ENCODE peak calls at places on chromosomes 16 and 17, in five cellular contexts. I, W, S, A and D are unnamed samples.

GRCh38 chr17:47931848-47932247 is 9.5 kb upstream of the PNPO start:
- DNase-seq in I (no peak), A (no peak), S (no peak), W (no peak), D (no peak)

GRCh38 chr16:68113059-68113757 is 28.0 kb downstream of the NFATC3 start:
- DNase-seq in S (no peak), W (no peak), A (no peak), I (no peak), D (no peak)

GRCh38 chr17:49896860-49897259 is 49.0 kb upstream of the TAC4 start:
- DNase-seq in I (no peak), S (no peak), W (no peak), A (no peak), D (no peak)

GRCh38 chr17:41486809-41487530 is 2.7 kb downstream of the KRT36 start:
- DNase-seq in S (no peak), W (no peak), I (no peak), A (no peak), D (peak; percentile 51)

GRCh38 chr16:49695782-49696413 is 160.0 kb downstream of the ZNF423 start:
- DNase-seq in A (no peak), W (no peak), I (no peak), S (no peak), D (no peak)

GRCh38 chr17:83187782-83188311 is 108.4 kb downstream of the METRNL start:
- DNase-seq in A (no peak), S (no peak), I (no peak), W (no peak), D (no peak)

GRCh38 chr17:43812396-43813265 is 20.3 kb downstream of the MPP3 start:
- DNase-seq in I (no peak), S (no peak), W (no peak), A (no peak), D (no peak)

GRCh38 chr16:85448557-85449194 is 164.4 kb upstream of the GSE1 start:
- DNase-seq in S (no peak), W (no peak), A (peak; percentile 52), I (peak; percentile 97), D (no peak)

GRCh38 chr16:54283735-54284318 is 2.8 kb downstream of the IRX3 start:
- DNase-seq in S (no peak), I (no peak), A (no peak), W (peak; percentile 31), D (peak; percentile 38)

GRCh38 chr16:424033-424622 is 1.3 kb upstream of the RAB11FIP3 start:
- DNase-seq in I (no peak), A (no peak), S (peak; percentile 87), W (peak; percentile 99), D (no peak)

GRCh38 chr16:81861915-81862314 is 82.8 kb downstream of the PLCG2 start:
- DNase-seq in W (no peak), S (peak; percentile 26), I (no peak), A (no peak), D (no peak)

GRCh38 chr17:55296699-55297098 is 31.9 kb downstream of the HLF start:
- DNase-seq in I (no peak), W (no peak), A (no peak), S (no peak), D (no peak)

GRCh38 chr16:85615014-85615851 is 2.1 kb downstream of the GSE1 start:
- DNase-seq in S (no peak), W (no peak), A (peak; percentile 27), I (peak; percentile 73), D (no peak)

GRCh38 chr16:67431077-67431804 is at the start of gene HSD11B2:
- DNase-seq in A (peak; percentile 23), I (peak; percentile 86), W (peak; percentile 52), S (no peak), D (peak; percentile 75)

GRCh38 chr17:58786586-58787295 is 31.1 kb downstream of the PPM1E start:
- DNase-seq in W (peak; percentile 92), A (no peak), S (peak; percentile 43), I (peak; percentile 16), D (no peak)

GRCh38 chr17:66494023-66494803 is 191.8 kb downstream of the PRKCA start:
- DNase-seq in I (no peak), A (no peak), S (peak; percentile 35), W (peak; percentile 85), D (no peak)

GRCh38 chr16:83420206-83420760 is 387.5 kb upstream of the HSBP1 start:
- DNase-seq in S (no peak), I (no peak), W (peak; percentile 69), A (no peak), D (no peak)

GRCh38 chr16:72858611-72859493 is 189.1 kb downstream of the ZFHX3 start:
- DNase-seq in A (no peak), I (no peak), W (peak; percentile 74), S (no peak), D (no peak)

GRCh38 chr16:53882310-53882709 is 178.4 kb downstream of the FTO start:
- DNase-seq in I (no peak), S (no peak), W (no peak), A (no peak), D (no peak)

GRCh38 chr17:29659155-29659554 is 36.4 kb upstream of the CORO6 start:
- DNase-seq in S (no peak), W (no peak), A (no peak), I (no peak), D (no peak)

GRCh38 chr16:4746991-4747574 is 12.7 kb downstream of the DNAAF8 start:
- DNase-seq in I (no peak), S (no peak), W (peak; percentile 58), A (no peak), D (no peak)

GRCh38 chr17:11515901-11516300 is 82.4 kb upstream of the DNAH9 start:
- DNase-seq in A (no peak), W (no peak), S (no peak), I (no peak), D (no peak)

GRCh38 chr16:49608095-49608494 is 234.5 kb downstream of the C16orf78 start:
- DNase-seq in I (no peak), A (no peak), W (peak; percentile 8), S (no peak), D (no peak)

GRCh38 chr16:56351481-56351880 is 73.9 kb downstream of the AMFR start:
- DNase-seq in I (no peak), A (no peak), W (no peak), S (no peak), D (no peak)

GRCh38 chr16:16861546-16861945 is 482.6 kb downstream of the NPIPA7 start:
- DNase-seq in A (peak; percentile 50), I (no peak), W (peak; percentile 29), S (no peak), D (peak; percentile 64)

GRCh38 chr17:80501739-80502577 is 25.6 kb upstream of the NPTX1 start:
- DNase-seq in A (peak; percentile 47), W (peak; percentile 50), I (no peak), S (no peak), D (no peak)

GRCh38 chr17:61057257-61057656 is 342.4 kb upstream of the TBX2 start:
- DNase-seq in A (no peak), I (no peak), W (no peak), S (no peak), D (no peak)

GRCh38 chr17:9703781-9704082 is 58.4 kb downstream of the USP43 start:
- DNase-seq in I (no peak), A (no peak), S (no peak), W (no peak), D (no peak)

GRCh38 chr17:10879110-10879509 is 41.2 kb upstream of the PIRT start:
- DNase-seq in S (no peak), W (peak; percentile 4), I (no peak), A (no peak), D (no peak)

GRCh38 chr17:57235124-57235523 is 21.2 kb upstream of the MSI2 start:
- DNase-seq in W (no peak), S (no peak), A (no peak), I (no peak), D (no peak)

GRCh38 chr16:35525979-35526590 is 2066.7 kb downstream of the TP53TG3F start:
- DNase-seq in I (no peak), S (no peak), W (no peak), A (no peak), D (no peak)

GRCh38 chr17:29593546-29594440 is 861 bp downstream of the ANKRD13B start:
- DNase-seq in S (no peak), A (no peak), I (peak; percentile 15), W (peak; percentile 29), D (peak; percentile 37)

GRCh38 chr16:66091462-66091861 is 275.0 kb upstream of the CDH5 start:
- DNase-seq in I (no peak), A (no peak), S (no peak), W (peak; percentile 56), D (no peak)

GRCh38 chr17:37576281-37576680 is 32.9 kb downstream of the SYNRG start:
- DNase-seq in I (no peak), S (no peak), W (peak; percentile 18), A (no peak), D (no peak)

GRCh38 chr16:674968-675883 is at the start of gene RHBDL1:
- DNase-seq in A (no peak), W (peak; percentile 50), S (no peak), I (no peak), D (no peak)